ENCODE peak calls at places on chromosomes 11 and 22, in ten cellular contexts. W is GM13977; A is AG04450; G is RWPE1; F is mucosa of descending colon; Y is sigmoid colon; B is transverse colon; I is endothelial cell of umbilical vein; K is astrocyte of the cerebellum; L is CD8-positive, alpha-beta T cell. E is an unnamed sample.

GRCh38 chr11:94020777-94021615 is at the start of gene HEPHL1:
- DNase-seq in W (no peak), A (no peak), G (no peak), F (no peak), Y (no peak), B (no peak), I (no peak), K (no peak), L (no peak), E (no peak)

GRCh38 chr11:43403357-43404231 is 44.9 kb downstream of the TTC17 start:
- DNase-seq in W (no peak), A (no peak), G (no peak), F (no peak), Y (no peak), B (no peak), I (no peak), K (no peak), L (no peak), E (no peak)

GRCh38 chr22:24683671-24684070 is 80.7 kb downstream of the GGT1 start:
- DNase-seq in W (no peak), A (peak), G (no peak), F (no peak), Y (no peak), B (no peak), I (no peak), K (peak), L (no peak), E (no peak)

GRCh38 chr22:30574095-30574981 is at the start of gene GAL3ST1:
- DNase-seq in W (no peak), A (no peak), G (no peak), F (peak), Y (no peak), B (peak), I (no peak), K (no peak), L (no peak), E (no peak)

GRCh38 chr11:12862761-12863469 is 146.2 kb upstream of the RASSF10 start:
- DNase-seq in W (no peak), A (peak), G (peak), F (peak), Y (peak), B (peak), I (peak), K (peak), L (no peak), E (no peak)

GRCh38 chr11:12235945-12236743 is 125.8 kb downstream of the MICAL2 start:
- DNase-seq in W (peak), A (peak), G (peak), F (no peak), Y (no peak), B (peak), I (peak), K (peak), L (no peak), E (no peak)

GRCh38 chr11:79069504-79069903 is 371.3 kb downstream of the TENM4 start:
- DNase-seq in W (no peak), A (no peak), G (no peak), F (no peak), Y (no peak), B (no peak), I (no peak), K (no peak), L (no peak), E (no peak)

GRCh38 chr11:82577246-82577645 is 156.4 kb downstream of the FAM181B start:
- DNase-seq in W (no peak), A (no peak), G (no peak), F (no peak), Y (no peak), B (no peak), I (no peak), K (no peak), L (no peak), E (no peak)

GRCh38 chr11:107819361-107820014 is 39.1 kb downstream of the SLC35F2 start:
- DNase-seq in W (no peak), A (no peak), G (peak), F (no peak), Y (no peak), B (no peak), I (peak), K (no peak), L (no peak), E (no peak)

GRCh38 chr11:118615282-118615979 is 8.0 kb downstream of the PHLDB1 start:
- DNase-seq in W (no peak), A (no peak), G (no peak), F (no peak), Y (no peak), B (no peak), I (no peak), K (no peak), L (no peak), E (peak)

GRCh38 chr22:25169278-25170031 is 30.2 kb upstream of the CRYBB3 start:
- DNase-seq in W (no peak), A (no peak), G (no peak), F (no peak), Y (peak), B (no peak), I (no peak), K (no peak), L (no peak), E (peak)

GRCh38 chr11:61138940-61139339 is 22.3 kb downstream of the VPS37C start:
- DNase-seq in W (no peak), A (no peak), G (no peak), F (no peak), Y (peak), B (no peak), I (no peak), K (peak), L (no peak), E (no peak)

GRCh38 chr11:94593030-94593429 is 25.9 kb downstream of the PIWIL4 start:
- DNase-seq in W (peak), A (no peak), G (no peak), F (no peak), Y (no peak), B (no peak), I (no peak), K (no peak), L (no peak), E (no peak)

GRCh38 chr11:65418431-65418680 is 4.2 kb upstream of the NEAT1 start:
- DNase-seq in W (no peak), A (no peak), G (no peak), F (no peak), Y (no peak), B (no peak), I (no peak), K (no peak), L (no peak), E (no peak)

GRCh38 chr11:64572143-64572542 is 18.9 kb upstream of the SLC22A12 start:
- DNase-seq in W (no peak), A (no peak), G (no peak), F (no peak), Y (no peak), B (no peak), I (no peak), K (no peak), L (no peak), E (peak)

GRCh38 chr11:124441519-124441918 is 4.0 kb downstream of the OR8B8 start:
- DNase-seq in W (no peak), A (no peak), G (no peak), F (no peak), Y (no peak), B (no peak), I (no peak), K (no peak), L (no peak), E (no peak)

GRCh38 chr11:115765803-115766239 is 261.6 kb upstream of the CADM1 start:
- DNase-seq in W (no peak), A (peak), G (peak), F (no peak), Y (no peak), B (no peak), I (no peak), K (no peak), L (no peak), E (no peak)

GRCh38 chr11:36292311-36292722 is 3.1 kb upstream of the COMMD9 start:
- DNase-seq in W (peak), A (no peak), G (peak), F (peak), Y (no peak), B (no peak), I (peak), K (no peak), L (no peak), E (no peak)

GRCh38 chr11:119538748-119539147 is 115.8 kb upstream of the THY1 start:
- DNase-seq in W (no peak), A (no peak), G (no peak), F (no peak), Y (no peak), B (no peak), I (no peak), K (no peak), L (no peak), E (no peak)

GRCh38 chr11:128240546-128240945 is 346.8 kb downstream of the ETS1 start:
- DNase-seq in W (no peak), A (no peak), G (no peak), F (no peak), Y (no peak), B (no peak), I (peak), K (peak), L (no peak), E (no peak)

GRCh38 chr11:7031346-7031957 is 11.2 kb downstream of the NLRP14 start:
- DNase-seq in W (no peak), A (no peak), G (no peak), F (no peak), Y (no peak), B (peak), I (no peak), K (no peak), L (no peak), E (peak)

GRCh38 chr22:35230839-35231584 is 26.3 kb upstream of the HMGXB4 start:
- DNase-seq in W (no peak), A (no peak), G (no peak), F (peak), Y (no peak), B (peak), I (no peak), K (no peak), L (no peak), E (no peak)

GRCh38 chr11:114040706-114041211 is 18.8 kb upstream of the ZBTB16 start:
- DNase-seq in W (no peak), A (no peak), G (peak), F (peak), Y (peak), B (peak), I (peak), K (peak), L (no peak), E (no peak)

GRCh38 chr22:20918663-20919220 is 1.5 kb downstream of the CRKL start:
- DNase-seq in W (no peak), A (no peak), G (peak), F (peak), Y (no peak), B (no peak), I (no peak), K (no peak), L (no peak), E (no peak)

GRCh38 chr22:42462016-42462415 is 29.8 kb upstream of the NFAM1 start:
- DNase-seq in W (no peak), A (no peak), G (no peak), F (no peak), Y (no peak), B (no peak), I (no peak), K (no peak), L (no peak), E (no peak)

GRCh38 chr11:110524227-110524626 is 94.5 kb downstream of the FDX1 start:
- DNase-seq in W (no peak), A (peak), G (peak), F (no peak), Y (no peak), B (no peak), I (no peak), K (no peak), L (no peak), E (no peak)

GRCh38 chr11:78542007-78542406 is 32.7 kb downstream of the NARS2 start:
- DNase-seq in W (peak), A (peak), G (no peak), F (no peak), Y (no peak), B (no peak), I (peak), K (no peak), L (no peak), E (no peak)

GRCh38 chr22:29344137-29344536 is 28.6 kb upstream of the RASL10A start:
- DNase-seq in W (no peak), A (no peak), G (peak), F (no peak), Y (peak), B (peak), I (no peak), K (peak), L (no peak), E (no peak)

GRCh38 chr11:7617032-7617431 is 56.3 kb downstream of the CYB5R2 start:
- DNase-seq in W (no peak), A (no peak), G (no peak), F (no peak), Y (no peak), B (no peak), I (no peak), K (no peak), L (no peak), E (no peak)

GRCh38 chr22:48884292-48884691 is 943.4 kb downstream of the BRD1 start:
- DNase-seq in W (no peak), A (no peak), G (no peak), F (no peak), Y (peak), B (no peak), I (no peak), K (no peak), L (no peak), E (peak)

GRCh38 chr11:10902756-10903155 is 44.9 kb upstream of the ZBED5 start:
- DNase-seq in W (no peak), A (no peak), G (no peak), F (no peak), Y (no peak), B (no peak), I (no peak), K (no peak), L (no peak), E (no peak)

GRCh38 chr11:10902301-10902700 is 44.4 kb upstream of the ZBED5 start:
- DNase-seq in W (no peak), A (no peak), G (no peak), F (no peak), Y (no peak), B (no peak), I (no peak), K (no peak), L (no peak), E (no peak)

GRCh38 chr11:10909141-10909883 is 51.5 kb upstream of the ZBED5 start:
- DNase-seq in W (no peak), A (no peak), G (no peak), F (no peak), Y (no peak), B (no peak), I (no peak), K (no peak), L (no peak), E (no peak)

GRCh38 chr11:10908215-10908990 is 50.5 kb upstream of the ZBED5 start:
- DNase-seq in W (no peak), A (peak), G (no peak), F (no peak), Y (no peak), B (no peak), I (no peak), K (peak), L (no peak), E (no peak)

DNA sequence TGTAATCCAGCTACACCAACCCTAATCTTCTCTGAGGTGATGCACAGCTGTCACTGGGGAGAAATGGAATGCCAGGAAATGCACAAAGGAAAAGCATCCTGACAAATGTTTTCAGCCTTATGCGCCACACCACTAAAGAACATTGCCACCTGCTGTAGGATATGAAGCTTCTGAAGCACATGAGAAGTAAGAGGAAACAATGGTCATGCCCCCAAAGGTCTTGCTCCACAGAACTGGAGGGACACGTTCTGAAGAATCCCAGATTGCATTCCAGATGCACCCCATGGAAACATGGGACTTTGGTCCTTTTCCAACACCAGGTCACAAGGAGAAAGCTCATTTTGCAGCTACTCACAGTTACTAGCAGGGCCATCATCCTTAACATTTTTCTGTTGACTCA is 48.7 kb upstream of the ZBED5 start:
- DNase-seq in W (no peak), A (no peak), G (no peak), F (no peak), Y (no peak), B (no peak), I (peak), K (no peak), L (no peak), E (no peak)
- TF ChIP-seq CTCF in W (no peak), A (peak), G (no peak), F (no peak), Y (peak), B (no peak), I (no peak), K (peak), L (no peak), E (peak)

GRCh38 chr22:46134111-46134705 is 16.1 kb upstream of the PPARA start:
- DNase-seq in W (no peak), A (no peak), G (no peak), F (no peak), Y (no peak), B (no peak), I (no peak), K (no peak), L (no peak), E (no peak)
- TF ChIP-seq CTCF in W (no peak), A (no peak), G (no peak), F (no peak), Y (no peak), B (no peak), I (no peak), K (no peak), L (no peak), E (peak)

DNA sequence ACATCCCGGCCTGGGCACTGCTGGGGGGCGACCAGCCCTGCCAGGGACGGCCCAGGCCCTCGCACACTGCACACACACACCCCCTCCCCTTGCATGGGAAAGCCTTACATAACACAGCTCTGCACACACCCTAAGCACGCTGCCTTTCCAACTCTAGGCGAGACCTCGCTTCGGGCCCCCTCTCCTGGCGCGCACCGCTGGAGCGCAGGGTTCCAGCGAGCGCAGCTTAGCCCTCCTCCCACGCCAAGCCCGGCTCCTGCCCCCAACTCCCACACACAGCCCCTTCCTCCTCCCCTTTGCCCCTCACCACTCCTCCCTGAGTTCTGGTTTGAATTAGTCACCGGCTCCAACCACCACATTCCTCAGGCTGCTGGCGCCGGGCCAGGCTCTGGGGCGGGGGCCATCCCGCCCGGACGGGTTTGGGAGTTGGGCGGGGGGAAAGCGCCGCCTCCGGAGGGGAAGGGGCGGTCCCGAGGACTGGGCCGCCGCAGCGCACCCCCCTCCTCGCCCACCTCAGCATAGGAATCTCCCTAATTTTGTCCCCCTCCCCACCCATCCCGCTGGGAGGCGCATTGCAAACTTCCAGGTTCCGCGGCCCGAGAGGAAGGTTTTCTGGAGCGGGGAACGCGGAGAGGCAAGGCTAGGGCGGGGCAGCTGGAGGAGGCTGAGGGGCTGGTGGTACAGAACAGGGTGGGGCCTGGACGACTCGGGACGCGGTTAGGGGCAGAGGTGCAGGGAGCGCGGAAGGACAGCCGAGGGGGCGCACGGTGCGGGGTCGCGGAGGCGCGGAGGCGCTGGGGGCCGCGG is 966 bp downstream of the AHNAK start:
- DNase-seq in W (no peak), A (peak), G (peak), F (peak), Y (peak), B (peak), I (peak), K (peak), L (no peak), E (peak)
- TF ChIP-seq CTCF in W (no peak), A (peak), G (no peak), F (no peak), Y (no peak), B (no peak), I (peak), K (no peak), L (no peak), E (peak)

GRCh38 chr11:67119577-67120391 is 721 bp downstream of the KDM2A start:
- DNase-seq in W (peak), A (no peak), G (peak), F (peak), Y (peak), B (peak), I (peak), K (no peak), L (no peak), E (peak)
- TF ChIP-seq CTCF in W (no peak), A (no peak), G (no peak), F (no peak), Y (no peak), B (no peak), I (no peak), K (no peak), L (no peak), E (peak)

GRCh38 chr11:62677709-62678108 is 1.2 kb downstream of the UBXN1 start:
- DNase-seq in W (no peak), A (no peak), G (no peak), F (no peak), Y (no peak), B (no peak), I (no peak), K (no peak), L (no peak), E (no peak)

GRCh38 chr11:62677160-62677559 is 1.7 kb downstream of the UBXN1 start:
- DNase-seq in W (no peak), A (no peak), G (no peak), F (no peak), Y (no peak), B (no peak), I (no peak), K (no peak), L (no peak), E (no peak)

GRCh38 chr11:62678770-62679696 is at the start of gene UBXN1:
- DNase-seq in W (peak), A (peak), G (peak), F (peak), Y (peak), B (peak), I (peak), K (peak), L (peak), E (peak)

GRCh38 chr11:62678433-62678769 is 472 bp downstream of the UBXN1 start:
- DNase-seq in W (no peak), A (no peak), G (no peak), F (no peak), Y (peak), B (no peak), I (no peak), K (no peak), L (no peak), E (no peak)

DNA sequence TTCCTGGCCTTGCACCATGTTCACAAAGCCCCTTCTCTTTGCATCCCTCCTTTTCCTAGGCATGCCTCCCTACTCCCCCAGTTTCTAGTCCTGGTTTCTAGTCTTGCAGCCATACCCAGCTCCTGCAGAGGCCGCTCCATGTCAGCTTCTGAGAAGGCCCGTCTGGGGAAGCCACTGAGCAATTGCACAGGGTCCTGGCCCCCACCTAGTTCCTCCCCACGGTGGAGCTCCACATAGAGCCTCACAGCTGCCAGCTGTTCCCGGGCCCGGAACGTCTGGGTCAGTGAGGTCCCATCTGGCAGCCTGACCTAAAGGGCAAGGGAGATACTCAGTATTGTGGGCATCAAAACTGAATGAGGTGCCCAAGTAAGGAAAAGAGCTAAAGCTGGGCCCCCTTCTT is 2.2 kb downstream of the UBXN1 start:
- DNase-seq in W (no peak), A (no peak), G (no peak), F (no peak), Y (no peak), B (no peak), I (no peak), K (no peak), L (no peak), E (no peak)
- TF ChIP-seq CTCF in W (no peak), A (no peak), G (no peak), F (no peak), Y (no peak), B (no peak), I (no peak), K (peak), L (no peak), E (peak)

DNA sequence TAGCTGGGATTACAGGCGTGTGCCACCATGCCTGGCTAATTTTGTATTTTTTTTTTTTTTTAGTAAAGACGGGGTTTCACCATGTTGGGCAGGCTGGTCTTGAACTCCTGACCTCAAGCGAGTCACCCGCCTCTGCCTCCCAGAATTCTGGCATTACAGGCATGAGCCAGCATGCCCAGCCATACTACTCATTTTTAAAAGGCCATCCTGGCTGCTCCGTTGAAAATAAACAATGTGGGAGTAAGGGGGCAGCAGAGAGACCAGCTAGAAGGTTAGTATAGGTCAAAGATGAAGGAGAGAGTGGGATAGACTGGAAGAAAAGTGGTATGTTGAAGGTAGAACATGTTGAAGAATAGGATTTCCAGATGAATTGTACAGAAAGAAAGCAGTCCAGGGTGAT is 17.6 kb upstream of the LIN7C start:
- DNase-seq in W (no peak), A (no peak), G (peak), F (no peak), Y (no peak), B (no peak), I (no peak), K (no peak), L (no peak), E (no peak)
- TF ChIP-seq CTCF in W (no peak), A (peak), G (no peak), F (no peak), Y (no peak), B (no peak), I (no peak), K (no peak), L (no peak), E (peak)

E was measured in chondrocyte.